ENCODE peak calls at places on chromosomes 5 and 9, in six cellular contexts. Z is IMR-90, R is neuronal stem cell, F is H9, I is H1, G is mesenchymal stem cell. X is an unnamed sample.
A peak's percentile ranks its signal among the peaks of the same experiment; 100 is the strongest.

GRCh38 chr5:142692280-142692775 is 6.4 kb upstream of the FGF1 start:
- DNase-seq in Z (no peak), R (no peak), F (no peak), I (no peak), G (peak; percentile 58), X (no peak)

GRCh38 chr5:111742595-111742994 is 14.4 kb downstream of the NREP start:
- DNase-seq in Z (peak; percentile 93), R (no peak), F (no peak), I (no peak), G (peak; percentile 46), X (no peak)

GRCh38 chr5:66538531-66538930 is 57.7 kb upstream of the MAST4 start:
- DNase-seq in Z (no peak), R (no peak), F (no peak), I (no peak), G (no peak), X (no peak)

GRCh38 chr9:12775373-12775962 is 648 bp downstream of the LURAP1L start:
- DNase-seq in Z (no peak), R (peak; percentile 47), F (peak; percentile 53), I (no peak), G (peak; percentile 41), X (peak; percentile 8)

GRCh38 chr5:107930092-107930491 is 259.4 kb upstream of the EFNA5 start:
- DNase-seq in Z (peak; percentile 28), R (no peak), F (no peak), I (no peak), G (no peak), X (no peak)

GRCh38 chr9:18799420-18799819 is 233.6 kb downstream of the SAXO1 start:
- DNase-seq in Z (peak; percentile 30), R (no peak), F (no peak), I (no peak), G (no peak), X (no peak)

GRCh38 chr5:120454094-120454798 is 9.9 kb upstream of the PRR16 start:
- DNase-seq in Z (peak; percentile 83), R (peak; percentile 37), F (no peak), I (no peak), G (peak; percentile 68), X (peak; percentile 67)

GRCh38 chr9:131590907-131591844 is 45.9 kb downstream of the PRRT1B start:
- DNase-seq in Z (peak; percentile 70), R (peak; percentile 44), F (peak; percentile 86), I (peak; percentile 49), G (peak; percentile 77), X (peak; percentile 83)

GRCh38 chr5:109654455-109654854 is 35.3 kb upstream of the MAN2A1 start:
- DNase-seq in Z (no peak), R (no peak), F (no peak), I (no peak), G (no peak), X (no peak)

GRCh38 chr5:158821321-158821720 is 278.4 kb downstream of the EBF1 start:
- DNase-seq in Z (no peak), R (no peak), F (no peak), I (no peak), G (no peak), X (no peak)

GRCh38 chr5:32029291-32029690 is 144.8 kb downstream of the GOLPH3 start:
- DNase-seq in Z (peak; percentile 18), R (no peak), F (no peak), I (no peak), G (no peak), X (no peak)

GRCh38 chr5:113663879-113664278 is 150.4 kb downstream of the YTHDC2 start:
- DNase-seq in Z (peak; percentile 16), R (no peak), F (peak; percentile 78), I (peak; percentile 50), G (peak; percentile 54), X (peak; percentile 79)

GRCh38 chr5:54905942-54906537 is 79.4 kb downstream of the ESM1 start:
- DNase-seq in Z (peak; percentile 82), R (peak; percentile 57), F (peak; percentile 46), I (no peak), G (peak; percentile 72), X (peak; percentile 69)

GRCh38 chr9:93058357-93059096 is at the start of gene SUSD3:
- DNase-seq in Z (no peak), R (peak; percentile 77), F (peak; percentile 89), I (peak; percentile 53), G (peak; percentile 9), X (peak; percentile 90)

GRCh38 chr9:99966720-99967119 is 60.3 kb downstream of the STX17 start:
- DNase-seq in Z (peak; percentile 33), R (no peak), F (peak; percentile 40), I (peak; percentile 9), G (peak; percentile 38), X (peak; percentile 95)

GRCh38 chr5:124157320-124157719 is 589.1 kb downstream of the ZNF608 start:
- DNase-seq in Z (no peak), R (no peak), F (no peak), I (no peak), G (peak; percentile 34), X (no peak)

GRCh38 chr5:132674671-132675506 is 1.1 kb downstream of the IL4 start:
- DNase-seq in Z (peak; percentile 98), R (no peak), F (no peak), I (no peak), G (peak; percentile 94), X (no peak)

GRCh38 chr5:103424453-103425205 is 138.0 kb downstream of the NUDT12 start:
- DNase-seq in Z (peak; percentile 80), R (no peak), F (no peak), I (no peak), G (peak; percentile 78), X (no peak)

GRCh38 chr5:41927604-41928003 is 2.5 kb downstream of the FBXO4 start:
- DNase-seq in Z (no peak), R (no peak), F (no peak), I (no peak), G (no peak), X (no peak)

GRCh38 chr5:181119105-181119504 is 11.9 kb downstream of the OR2V1 start:
- DNase-seq in Z (no peak), R (no peak), F (no peak), I (no peak), G (no peak), X (no peak)

GRCh38 chr5:155394727-155395126 is 381.2 kb downstream of the KIF4B start:
- DNase-seq in Z (no peak), R (no peak), F (no peak), I (no peak), G (no peak), X (no peak)

GRCh38 chr5:72622152-72622760 is 115.0 kb upstream of the ZNF366 start:
- DNase-seq in Z (no peak), R (no peak), F (no peak), I (no peak), G (no peak), X (no peak)

GRCh38 chr5:36944024-36944423 is 67.5 kb downstream of the NIPBL start:
- DNase-seq in Z (no peak), R (no peak), F (no peak), I (no peak), G (no peak), X (no peak)

GRCh38 chr5:82422001-82422740 is 144.0 kb upstream of the RPS23 start:
- DNase-seq in Z (no peak), R (no peak), F (no peak), I (no peak), G (no peak), X (no peak)

GRCh38 chr5:122984425-122984824 is 52.1 kb downstream of the PPIC start:
- DNase-seq in Z (no peak), R (no peak), F (no peak), I (no peak), G (no peak), X (no peak)

DNA sequence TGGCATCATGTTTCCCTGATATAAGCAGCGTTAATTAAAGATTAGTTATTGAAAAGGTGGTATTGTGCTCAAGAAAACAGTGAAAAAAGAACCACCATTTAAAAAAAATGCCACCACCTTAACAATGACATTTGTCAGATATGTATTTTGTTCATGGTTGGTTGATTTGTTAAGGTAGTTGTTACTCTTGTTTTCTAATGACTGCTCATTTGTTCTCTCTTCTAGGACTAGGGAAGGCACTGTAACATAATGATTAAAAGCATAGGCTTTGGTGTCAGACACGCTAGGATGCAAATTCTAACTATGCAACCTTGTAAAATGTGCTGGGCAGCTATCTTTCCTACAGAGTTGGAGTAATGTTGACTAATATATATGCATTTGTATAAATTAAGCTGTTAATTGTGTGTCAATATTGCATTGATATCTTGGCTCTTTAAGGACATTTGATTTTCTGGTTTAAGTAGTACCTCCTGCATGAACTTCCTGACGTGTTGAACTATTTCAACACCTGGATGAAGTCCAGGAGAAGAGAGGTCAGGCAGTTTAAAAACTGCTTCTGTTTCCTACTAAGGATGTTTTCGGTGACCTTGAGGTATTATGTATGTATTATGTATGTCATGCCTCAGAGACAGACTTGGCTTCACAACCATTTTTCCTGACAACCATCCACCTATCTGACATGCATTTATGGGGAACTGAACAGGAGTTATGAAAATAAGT is 77.8 kb downstream of the MUSK start:
- DNase-seq in Z (no peak), R (no peak), F (no peak), I (no peak), G (no peak), X (no peak)
- H2BK5ac ChIP-seq in Z (peak overlapping the region; percentile 99), R (no peak overlapping the region), F (no peak overlapping the region), I (no peak overlapping the region), G (no peak overlapping the region), X (no peak overlapping the region)

DNA sequence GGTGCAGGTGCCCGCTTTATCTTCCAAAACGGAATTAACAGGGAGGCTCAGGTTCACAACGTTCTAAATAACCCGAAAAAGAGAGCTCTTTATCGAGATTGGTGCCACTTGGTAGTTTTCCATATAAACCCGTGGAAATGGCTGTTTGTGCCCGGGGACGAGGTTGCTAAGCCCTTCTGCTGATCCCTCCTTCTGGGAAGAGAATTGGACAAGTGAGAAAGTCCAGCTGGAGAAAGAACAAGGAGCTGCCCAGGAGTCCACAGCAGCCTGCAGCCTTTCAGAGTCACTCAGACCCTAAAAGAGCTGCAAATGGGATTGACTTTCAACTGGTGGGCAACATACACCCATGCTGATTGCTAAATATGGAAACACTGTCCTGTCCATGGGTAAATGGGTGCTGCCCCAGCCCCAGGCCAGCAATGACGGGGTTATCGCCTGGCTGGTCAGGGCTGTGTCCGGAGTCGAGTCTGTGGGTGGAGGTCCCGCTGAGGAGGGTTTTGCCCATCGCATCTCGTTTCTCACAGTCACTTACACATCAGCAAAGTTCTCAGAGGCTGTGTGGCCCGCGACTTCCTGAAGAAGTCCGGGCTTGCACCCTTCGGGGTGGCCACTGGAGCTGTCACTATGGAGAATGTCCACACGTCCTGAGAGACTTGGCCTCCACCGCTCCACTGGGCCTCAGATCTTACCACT is 40.7 kb upstream of the HSD17B3 start:
- DNase-seq in Z (no peak), R (no peak), F (no peak), I (no peak), G (peak; percentile 19), X (no peak)
- H2AK5ac ChIP-seq in Z (peak overlapping the region; percentile 87), R (peak overlapping the region; percentile 2), F (no peak overlapping the region), I (peak overlapping the region; percentile 33), G (peak overlapping the region; percentile 79), X (no peak overlapping the region)

GRCh38 chr9:69223605-69224004 is 49.5 kb downstream of the TJP2 start:
- DNase-seq in Z (peak; percentile 70), R (peak; percentile 35), F (peak; percentile 79), I (peak; percentile 53), G (peak; percentile 73), X (peak; percentile 98)
- H2BK15ac ChIP-seq in Z (no peak overlapping the region), R (no peak overlapping the region), F (no peak overlapping the region), I (no peak overlapping the region), G (no peak overlapping the region), X (no peak overlapping the region)

DNA sequence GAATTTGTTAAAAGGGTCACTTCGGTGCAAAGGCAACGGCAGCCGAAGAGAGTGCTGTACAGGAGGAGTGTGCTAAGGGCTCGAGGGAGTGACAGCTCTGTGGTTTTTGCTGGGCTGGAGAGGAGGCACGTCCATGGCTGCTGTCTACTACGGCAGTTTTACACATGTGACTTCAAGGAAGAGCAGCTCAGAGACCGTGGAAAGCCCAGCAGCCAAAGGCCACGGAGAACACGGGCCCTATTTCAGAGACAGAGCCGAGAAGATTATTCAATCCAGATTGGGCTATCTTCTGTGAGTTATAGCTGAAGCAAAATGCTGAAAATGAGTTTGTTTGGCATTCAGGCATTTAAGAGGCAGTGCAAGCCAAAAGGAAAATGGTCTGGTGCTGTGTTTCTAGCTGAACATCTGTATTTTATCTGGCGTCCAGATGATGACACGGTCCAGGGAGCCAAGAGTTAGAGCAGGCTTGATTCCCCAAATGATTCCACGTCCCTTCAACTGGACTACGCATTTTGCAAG is 96.4 kb downstream of the RFK start:
- DNase-seq in Z (peak; percentile 33), R (no peak), F (no peak), I (no peak), G (peak; percentile 44), X (no peak)
- H2BK5ac ChIP-seq in Z (no peak overlapping the region), R (no peak overlapping the region), F (no peak overlapping the region), I (no peak overlapping the region), G (no peak overlapping the region), X (no peak overlapping the region)